ENCODE peak calls at places on chromosomes 4 and X, in six cellular contexts. O, W, S, K, L and R are unnamed samples.

GRCh38 chrX:7852166-7852565 is 9.2 kb downstream of the VCX start:
- DNase-seq in O (peak), L (no peak), W (no peak), S (no peak), K (no peak), R (no peak)

GRCh38 chr4:64539234-64539849 is 130.1 kb upstream of the TECRL start:
- DNase-seq in O (peak), S (peak), W (peak), K (peak), L (peak), R (peak)

GRCh38 chr4:109969087-109969486 is 56.4 kb downstream of the EGF start:
- DNase-seq in S (no peak), L (no peak), W (no peak), K (no peak), O (no peak), R (no peak)

GRCh38 chrX:79081895-79082512 is 62.5 kb upstream of the GPR174 start:
- DNase-seq in W (peak), L (peak), S (peak), K (no peak), O (peak), R (peak)

GRCh38 chr4:13347517-13348125 is 136.5 kb downstream of the RAB28 start:
- DNase-seq in L (no peak), S (peak), K (no peak), W (peak), O (no peak), R (no peak)

GRCh38 chr4:6991771-6992557 is 51.2 kb upstream of the TADA2B start:
- DNase-seq in L (peak), S (peak), O (no peak), K (no peak), W (peak), R (peak)

GRCh38 chrX:77431227-77431626 is 16.0 kb upstream of the FGF16 start:
- DNase-seq in L (no peak), K (no peak), W (no peak), S (peak), O (no peak), R (no peak)

GRCh38 chrX:65601530-65602281 is 65.7 kb upstream of the MSN start:
- DNase-seq in L (no peak), K (no peak), O (no peak), W (peak), S (peak), R (peak)

GRCh38 chrX:69285401-69285871 is 120.2 kb upstream of the PJA1 start:
- DNase-seq in W (no peak), S (peak), K (no peak), O (peak), L (peak), R (no peak)

GRCh38 chr4:143335979-143336827 is 473 bp upstream of the GAB1 start:
- DNase-seq in K (no peak), L (peak), O (peak), S (peak), W (peak), R (peak)

GRCh38 chr4:165994706-165995105 is 121.7 kb downstream of the TLL1 start:
- DNase-seq in S (peak), O (no peak), W (peak), L (no peak), K (no peak), R (no peak)

GRCh38 chr4:41142946-41143720 is 71.2 kb downstream of the APBB2 start:
- DNase-seq in W (peak), O (no peak), L (no peak), S (peak), K (no peak), R (no peak)

GRCh38 chr4:69689530-69690111 is 36.6 kb upstream of the UGT2A1 start:
- DNase-seq in K (peak), O (peak), S (peak), L (peak), W (peak), R (peak)

GRCh38 chrX:57821703-57822375 is 88.4 kb downstream of the ZXDA start:
- DNase-seq in K (peak), S (peak), L (peak), O (peak), W (peak), R (peak)

GRCh38 chrX:28312965-28313364 is 274.3 kb upstream of the IL1RAPL1 start:
- DNase-seq in O (no peak), L (no peak), K (no peak), W (peak), S (no peak), R (peak)
- TF ChIP-seq EZH2phosphoT487 in O (no peak), L (no peak), K (no peak), W (no peak), S (no peak), R (no peak)

GRCh38 chr4:186882293-186882692 is 158.6 kb upstream of the FAT1 start:
- DNase-seq in W (no peak), S (no peak), O (no peak), K (no peak), L (no peak), R (peak)

GRCh38 chr4:186881521-186882220 is 158.0 kb upstream of the FAT1 start:
- DNase-seq in K (peak), O (no peak), S (peak), L (no peak), W (peak), R (no peak)

GRCh38 chr4:186876961-186877626 is 153.4 kb upstream of the FAT1 start:
- DNase-seq in L (no peak), S (no peak), W (no peak), O (no peak), K (no peak), R (no peak)

DNA sequence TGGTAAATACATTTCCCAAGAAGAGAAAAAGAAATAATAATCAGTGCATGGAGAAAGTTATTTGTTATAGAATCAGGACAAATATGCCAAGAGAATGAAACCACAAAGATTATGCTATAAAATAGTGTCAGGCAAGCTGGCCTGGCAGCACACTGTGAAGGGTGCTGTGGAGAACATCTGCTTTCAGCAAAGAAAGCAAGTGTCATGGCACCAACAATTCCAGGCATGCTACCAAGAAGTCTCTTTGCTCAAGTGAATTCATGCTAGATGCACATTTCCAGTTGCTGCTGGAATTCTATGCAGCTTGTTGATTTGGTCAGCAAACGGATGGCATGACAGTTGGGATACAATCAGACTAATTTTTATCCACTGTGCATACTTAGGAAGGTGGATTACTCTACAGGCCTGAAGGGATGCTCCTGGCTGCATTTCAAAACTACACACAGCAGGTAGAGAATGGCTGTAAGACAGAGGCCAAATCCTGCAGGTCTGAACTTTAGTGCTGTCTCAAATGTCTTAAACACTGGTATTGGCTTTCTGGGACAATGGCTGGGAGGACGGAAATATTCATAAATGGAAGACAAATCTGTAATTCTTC is 154.6 kb upstream of the FAT1 start:
- DNase-seq in W (no peak), L (no peak), K (no peak), S (no peak), O (no peak), R (no peak)
- H3K9ac ChIP-seq in W (no peak), L (no peak), K (no peak), S (no peak), O (no peak), R (no peak)

GRCh38 chr4:150682126-150682525 is 100.2 kb downstream of the MAB21L2 start:
- DNase-seq in L (no peak), W (no peak), S (no peak), O (no peak), K (no peak), R (no peak)

GRCh38 chr4:150679018-150679766 is 97.2 kb downstream of the MAB21L2 start:
- DNase-seq in L (no peak), W (no peak), S (no peak), O (no peak), K (no peak), R (no peak)

GRCh38 chr4:150679767-150680088 is 97.8 kb downstream of the MAB21L2 start:
- DNase-seq in S (peak), O (no peak), K (no peak), L (no peak), W (no peak), R (no peak)

GRCh38 chr4:150683775-150684350 is 101.9 kb downstream of the MAB21L2 start:
- DNase-seq in L (no peak), K (no peak), O (peak), S (no peak), W (no peak), R (no peak)
- H3K4me2 ChIP-seq in L (no peak), K (no peak), O (peak), S (no peak), W (no peak), R (no peak)

DNA sequence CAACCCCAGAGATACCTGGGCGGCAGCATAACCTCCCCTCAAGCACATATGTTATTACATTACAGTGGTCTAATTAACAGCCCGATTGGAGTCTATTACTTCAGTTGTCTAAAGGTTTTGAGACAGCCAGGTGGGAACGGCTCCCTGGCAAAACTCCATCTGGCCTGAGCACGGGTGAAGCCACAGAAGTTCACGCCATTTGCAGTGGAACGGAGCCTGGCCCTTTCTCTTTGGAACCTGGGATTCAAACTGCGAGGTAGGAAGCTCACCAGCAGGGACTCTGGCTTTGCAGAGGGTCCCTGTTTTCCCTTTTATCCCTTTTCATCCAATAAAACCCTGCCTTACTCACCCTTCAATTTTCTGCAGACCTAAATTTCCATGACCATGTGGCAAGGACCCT is 45.9 kb upstream of the NEIL3 start:
- DNase-seq in S (no peak), K (no peak), L (no peak), O (no peak), W (no peak), R (no peak)
- TF ChIP-seq EZH2phosphoT487 in S (no peak), K (no peak), L (no peak), O (no peak), W (no peak), R (no peak)

DNA sequence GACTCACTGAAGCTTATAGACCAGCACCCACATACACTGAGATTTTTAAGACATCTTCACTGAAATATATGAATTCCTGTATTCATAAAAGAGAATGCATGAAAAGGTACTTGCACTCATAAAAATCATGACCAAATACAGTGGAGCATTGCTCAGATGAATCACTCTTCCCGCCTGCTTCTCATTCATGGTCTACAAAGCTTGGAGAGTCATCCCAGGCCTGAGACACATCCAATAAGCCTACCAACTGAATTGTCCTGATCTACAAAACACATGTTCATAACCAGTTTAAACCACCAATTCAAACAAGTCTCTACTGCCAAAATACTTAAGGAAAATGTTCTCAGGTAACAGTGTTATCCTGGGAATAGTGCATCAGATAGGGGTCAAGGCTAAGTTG is 38.1 kb downstream of the PROM1 start:
- DNase-seq in W (peak), K (no peak), O (no peak), S (peak), L (no peak), R (no peak)
- H3K9ac ChIP-seq in W (no peak), K (no peak), O (no peak), S (no peak), L (no peak), R (no peak)

GRCh38 chr4:124691801-124692200 is 20.7 kb downstream of the ANKRD50 start:
- DNase-seq in O (no peak), K (no peak), W (no peak), L (no peak), S (no peak), R (no peak)
- H3K4me2 ChIP-seq in O (no peak), K (no peak), W (no peak), L (no peak), S (no peak), R (no peak)

GRCh38 chr4:80199947-80200346 is 2.6 kb downstream of the PRDM8 start:
- DNase-seq in S (no peak), W (no peak), K (no peak), O (no peak), L (no peak), R (no peak)

GRCh38 chr4:80201326-80202151 is 4.2 kb downstream of the PRDM8 start:
- DNase-seq in W (no peak), O (peak), L (no peak), S (peak), K (no peak), R (no peak)

GRCh38 chr4:80204433-80204832 is 7.1 kb downstream of the PRDM8 start:
- DNase-seq in K (no peak), L (no peak), W (no peak), O (peak), S (no peak), R (no peak)

GRCh38 chr4:80202190-80202711 is 4.9 kb downstream of the PRDM8 start:
- DNase-seq in W (peak), S (peak), L (no peak), O (peak), K (no peak), R (peak)

GRCh38 chr4:80202784-80203553 is 5.7 kb downstream of the PRDM8 start:
- DNase-seq in W (no peak), S (peak), L (no peak), K (no peak), O (peak), R (peak)
- TF ChIP-seq EZH2phosphoT487 in W (no peak), S (no peak), L (no peak), K (no peak), O (peak), R (no peak)